ENCODE peak calls at places on chromosome 1, in eight cellular contexts. V is left lung; E is stomach; Q is pulmonary artery endothelial cell; I is activated CD8-positive, alpha-beta T cell treated with anti-CD3 and anti-CD28 coated beads for 36 hours; N is CMK; T is NCI-H1092; C is stimulated activated CD8-positive, alpha-beta memory T cell treated with anti-CD3 and anti-CD28 coated beads, Interleukin-4, amount 100 ng/mL, for 24 hours. A is an unnamed sample.

GRCh38 chr1:24961334-24961733 is 31.3 kb upstream of the RUNX3 start:
- DNase-seq in V (no peak), E (no peak), Q (no peak), I (no peak), N (no peak), T (no peak), C (no peak), A (no peak)

GRCh38 chr1:19384113-19384512 is 72.0 kb downstream of the SLC66A1 start:
- DNase-seq in V (no peak), E (no peak), Q (no peak), I (no peak), N (no peak), T (no peak), C (no peak), A (no peak)

GRCh38 chr1:33086384-33086850 is 5.5 kb downstream of the AZIN2 start:
- DNase-seq in V (no peak), E (peak), Q (peak), I (peak), N (peak), T (peak), C (no peak), A (peak)

GRCh38 chr1:169914534-169914933 is 20.8 kb upstream of the SCYL3 start:
- DNase-seq in V (no peak), E (no peak), Q (no peak), I (no peak), N (no peak), T (no peak), C (no peak), A (no peak)

GRCh38 chr1:93219443-93219842 is 38.9 kb downstream of the CCDC18 start:
- DNase-seq in V (no peak), E (no peak), Q (no peak), I (peak), N (no peak), T (no peak), C (no peak), A (no peak)

GRCh38 chr1:38656741-38657140 is 202.8 kb downstream of the RRAGC start:
- DNase-seq in V (no peak), E (no peak), Q (no peak), I (no peak), N (no peak), T (no peak), C (no peak), A (no peak)

GRCh38 chr1:246695136-246695535 is 29.1 kb upstream of the SCCPDH start:
- DNase-seq in V (no peak), E (no peak), Q (no peak), I (no peak), N (no peak), T (no peak), C (no peak), A (no peak)

GRCh38 chr1:185170291-185170848 is 13.4 kb downstream of the SWT1 start:
- DNase-seq in V (no peak), E (no peak), Q (peak), I (peak), N (peak), T (peak), C (no peak), A (no peak)

GRCh38 chr1:65979645-65980044 is 186.9 kb downstream of the PDE4B start:
- DNase-seq in V (no peak), E (no peak), Q (no peak), I (no peak), N (no peak), T (no peak), C (no peak), A (no peak)

GRCh38 chr1:110189181-110189580 is 20.9 kb upstream of the KCNC4 start:
- DNase-seq in V (no peak), E (no peak), Q (no peak), I (no peak), N (no peak), T (no peak), C (no peak), A (no peak)